ENCODE peak calls at places on chromosomes 5 and 9, in six cellular contexts. One of them, this sample, is unnamed.
A peak's percentile ranks its signal among the peaks of the same experiment; 100 is the strongest.

GRCh38 chr5:147481376-147481775 is 28.5 kb downstream of the DPYSL3 start:
- DNase-seq in globus pallidus: no peak
- DNase-seq in CD8-positive, alpha-beta memory T cell: no peak
- DNase-seq in iris pigment epithelial cell: peak; percentile 95
- DNase-seq in NCI-H146: no peak
- DNase-seq in occipital lobe: no peak
- DNase-seq in this sample: peak; percentile 83

GRCh38 chr5:79956173-79956670 is 34.8 kb downstream of the MTX3 start:
- DNase-seq in iris pigment epithelial cell: peak; percentile 26
- DNase-seq in occipital lobe: no peak
- DNase-seq in globus pallidus: no peak
- DNase-seq in CD8-positive, alpha-beta memory T cell: no peak
- DNase-seq in NCI-H146: no peak
- DNase-seq in this sample: peak; percentile 12

GRCh38 chr9:93580654-93581380 is 4.4 kb downstream of the PHF2 start:
- DNase-seq in NCI-H146: peak; percentile 27
- DNase-seq in iris pigment epithelial cell: no peak
- DNase-seq in occipital lobe: no peak
- DNase-seq in CD8-positive, alpha-beta memory T cell: no peak
- DNase-seq in globus pallidus: no peak
- DNase-seq in this sample: no peak

GRCh38 chr9:75491533-75491932 is 398.9 kb upstream of the PCSK5 start:
- DNase-seq in globus pallidus: no peak
- DNase-seq in CD8-positive, alpha-beta memory T cell: no peak
- DNase-seq in occipital lobe: no peak
- DNase-seq in iris pigment epithelial cell: no peak
- DNase-seq in NCI-H146: no peak
- DNase-seq in this sample: no peak

GRCh38 chr5:174305241-174305681 is 259.8 kb downstream of the NSG2 start:
- DNase-seq in globus pallidus: no peak
- DNase-seq in NCI-H146: no peak
- DNase-seq in CD8-positive, alpha-beta memory T cell: no peak
- DNase-seq in iris pigment epithelial cell: no peak
- DNase-seq in occipital lobe: no peak
- DNase-seq in this sample: no peak

GRCh38 chr5:10624679-10625078 is 60.8 kb downstream of the ANKRD33B start:
- DNase-seq in CD8-positive, alpha-beta memory T cell: no peak
- DNase-seq in occipital lobe: no peak
- DNase-seq in globus pallidus: no peak
- DNase-seq in iris pigment epithelial cell: no peak
- DNase-seq in NCI-H146: no peak
- DNase-seq in this sample: no peak

GRCh38 chr9:127004946-127005769 is 90.6 kb downstream of the RALGPS1 start:
- DNase-seq in NCI-H146: no peak
- DNase-seq in iris pigment epithelial cell: peak; percentile 58
- DNase-seq in occipital lobe: no peak
- DNase-seq in CD8-positive, alpha-beta memory T cell: peak; percentile 84
- DNase-seq in globus pallidus: no peak
- DNase-seq in this sample: peak; percentile 32

GRCh38 chr9:272251-273213 is 57.9 kb downstream of the DOCK8 start:
- DNase-seq in globus pallidus: peak; percentile 48
- DNase-seq in iris pigment epithelial cell: no peak
- DNase-seq in occipital lobe: no peak
- DNase-seq in NCI-H146: no peak
- DNase-seq in CD8-positive, alpha-beta memory T cell: peak; percentile 87
- DNase-seq in this sample: no peak

GRCh38 chr5:120093178-120093577 is 370.9 kb upstream of the PRR16 start:
- DNase-seq in globus pallidus: no peak
- DNase-seq in occipital lobe: no peak
- DNase-seq in iris pigment epithelial cell: no peak
- DNase-seq in CD8-positive, alpha-beta memory T cell: no peak
- DNase-seq in NCI-H146: no peak
- DNase-seq in this sample: no peak

GRCh38 chr5:153463806-153464205 is 26.7 kb upstream of the GRIA1 start:
- DNase-seq in globus pallidus: no peak
- DNase-seq in occipital lobe: no peak
- DNase-seq in CD8-positive, alpha-beta memory T cell: no peak
- DNase-seq in iris pigment epithelial cell: peak; percentile 84
- DNase-seq in NCI-H146: no peak
- DNase-seq in this sample: peak; percentile 92

GRCh38 chr5:41869150-41869738 is 981 bp downstream of the OXCT1 start:
- DNase-seq in iris pigment epithelial cell: peak; percentile 20
- DNase-seq in CD8-positive, alpha-beta memory T cell: peak; percentile 60
- DNase-seq in occipital lobe: peak; percentile 14
- DNase-seq in globus pallidus: peak; percentile 11
- DNase-seq in NCI-H146: peak; percentile 59
- DNase-seq in this sample: no peak

GRCh38 chr5:1208743-1209551 is 7.6 kb downstream of the SLC6A19 start:
- DNase-seq in NCI-H146: peak; percentile 89
- DNase-seq in globus pallidus: no peak
- DNase-seq in occipital lobe: no peak
- DNase-seq in CD8-positive, alpha-beta memory T cell: peak; percentile 29
- DNase-seq in iris pigment epithelial cell: peak; percentile 9
- DNase-seq in this sample: peak; percentile 13

GRCh38 chr9:97415146-97415545 is 3.2 kb downstream of the TDRD7 start:
- DNase-seq in CD8-positive, alpha-beta memory T cell: no peak
- DNase-seq in NCI-H146: no peak
- DNase-seq in occipital lobe: no peak
- DNase-seq in globus pallidus: no peak
- DNase-seq in iris pigment epithelial cell: no peak
- DNase-seq in this sample: no peak

GRCh38 chr5:14252793-14253192 is 109.7 kb downstream of the TRIO start:
- DNase-seq in iris pigment epithelial cell: no peak
- DNase-seq in occipital lobe: no peak
- DNase-seq in NCI-H146: no peak
- DNase-seq in globus pallidus: no peak
- DNase-seq in CD8-positive, alpha-beta memory T cell: no peak
- DNase-seq in this sample: no peak

GRCh38 chr5:73337586-73337985 is 111.0 kb downstream of the FOXD1 start:
- DNase-seq in NCI-H146: no peak
- DNase-seq in globus pallidus: no peak
- DNase-seq in iris pigment epithelial cell: no peak
- DNase-seq in occipital lobe: no peak
- DNase-seq in CD8-positive, alpha-beta memory T cell: no peak
- DNase-seq in this sample: no peak

GRCh38 chr5:77066823-77067442 is 20.2 kb downstream of the ZBED3 start:
- DNase-seq in iris pigment epithelial cell: peak; percentile 79
- DNase-seq in occipital lobe: no peak
- DNase-seq in NCI-H146: no peak
- DNase-seq in globus pallidus: no peak
- DNase-seq in CD8-positive, alpha-beta memory T cell: no peak
- DNase-seq in this sample: peak; percentile 68

GRCh38 chr5:10707198-10708187 is 53.5 kb downstream of the DAP start:
- DNase-seq in CD8-positive, alpha-beta memory T cell: no peak
- DNase-seq in iris pigment epithelial cell: peak; percentile 47
- DNase-seq in occipital lobe: no peak
- DNase-seq in globus pallidus: no peak
- DNase-seq in NCI-H146: no peak
- DNase-seq in this sample: no peak

GRCh38 chr9:25556535-25556934 is 121.7 kb downstream of the TUSC1 start:
- DNase-seq in NCI-H146: no peak
- DNase-seq in globus pallidus: no peak
- DNase-seq in iris pigment epithelial cell: no peak
- DNase-seq in CD8-positive, alpha-beta memory T cell: no peak
- DNase-seq in occipital lobe: no peak
- DNase-seq in this sample: no peak

GRCh38 chr5:158660726-158661125 is 439.0 kb downstream of the EBF1 start:
- DNase-seq in globus pallidus: no peak
- DNase-seq in NCI-H146: no peak
- DNase-seq in iris pigment epithelial cell: peak; percentile 25
- DNase-seq in occipital lobe: no peak
- DNase-seq in CD8-positive, alpha-beta memory T cell: no peak
- DNase-seq in this sample: no peak

GRCh38 chr9:126117631-126118030 is 209.0 kb upstream of the MVB12B start:
- DNase-seq in occipital lobe: no peak
- DNase-seq in iris pigment epithelial cell: no peak
- DNase-seq in CD8-positive, alpha-beta memory T cell: no peak
- DNase-seq in globus pallidus: no peak
- DNase-seq in NCI-H146: no peak
- DNase-seq in this sample: no peak

GRCh38 chr5:137580030-137580429 is 80.9 kb upstream of the SPOCK1 start:
- DNase-seq in NCI-H146: no peak
- DNase-seq in iris pigment epithelial cell: no peak
- DNase-seq in globus pallidus: no peak
- DNase-seq in occipital lobe: no peak
- DNase-seq in CD8-positive, alpha-beta memory T cell: no peak
- DNase-seq in this sample: no peak

This sample was measured in mesenchymal stem cell.